ENCODE peak calls at places on chromosomes 13 and 19, in nine cellular contexts. N, S, C, H, L, Q, F, P and Z are unnamed samples.

GRCh38 chr19:53394522-53394973 is 401 bp upstream of the ZNF765 start:
- DNase-seq in C (no peak), Q (peak), P (no peak), F (peak), S (no peak), L (no peak), H (no peak), N (no peak), Z (peak)

GRCh38 chr13:64917566-64917965 is 2312.6 kb downstream of the PCDH9 start:
- DNase-seq in H (no peak), N (no peak), Q (no peak), S (no peak), L (no peak), F (no peak), C (no peak), P (no peak), Z (no peak)

GRCh38 chr13:31213681-31214289 is 14.0 kb downstream of the B3GLCT start:
- DNase-seq in P (no peak), H (no peak), Q (no peak), C (peak), N (no peak), F (no peak), L (no peak), S (no peak), Z (no peak)

GRCh38 chr19:50794074-50794777 is 4.0 kb downstream of the ACP4 start:
- DNase-seq in S (no peak), C (no peak), L (no peak), Q (peak), F (peak), H (no peak), N (no peak), P (no peak), Z (peak)

GRCh38 chr13:80873589-80873988 is 532.7 kb upstream of the SPRY2 start:
- DNase-seq in N (no peak), L (no peak), F (peak), H (no peak), P (no peak), Q (no peak), C (no peak), S (no peak), Z (no peak)

GRCh38 chr13:78659450-78660110 is 625 bp upstream of the OBI1 start:
- DNase-seq in L (no peak), N (no peak), F (no peak), S (no peak), H (no peak), P (no peak), Q (no peak), C (no peak), Z (no peak)

GRCh38 chr13:66021846-66022245 is 1208.3 kb downstream of the PCDH9 start:
- DNase-seq in F (no peak), C (no peak), N (no peak), S (no peak), H (no peak), L (no peak), Q (no peak), P (no peak), Z (no peak)

GRCh38 chr13:28576037-28576436 is 81.1 kb upstream of the FLT1 start:
- DNase-seq in Q (no peak), C (no peak), F (no peak), L (no peak), P (no peak), H (no peak), N (no peak), S (no peak), Z (no peak)

GRCh38 chr19:8377598-8377997 is 12.6 kb upstream of the RAB11B start:
- DNase-seq in N (no peak), C (no peak), P (no peak), L (no peak), Q (no peak), S (no peak), H (no peak), F (no peak), Z (no peak)

GRCh38 chr19:6227156-6227940 is 52.4 kb downstream of the MLLT1 start:
- DNase-seq in L (no peak), C (no peak), Q (no peak), F (no peak), N (no peak), H (no peak), S (no peak), P (no peak), Z (no peak)

GRCh38 chr19:46192990-46193650 is 36.4 kb upstream of the IGFL1 start:
- DNase-seq in S (no peak), Q (peak), P (no peak), C (peak), L (peak), F (peak), N (no peak), H (no peak), Z (no peak)

GRCh38 chr19:13060964-13061927 is 41.4 kb downstream of the LYL1 start:
- DNase-seq in F (peak), S (peak), Q (peak), L (peak), P (peak), N (peak), H (peak), C (peak), Z (peak)

GRCh38 chr19:41161903-41162302 is 31.1 kb upstream of the CYP2S1 start:
- DNase-seq in H (no peak), L (no peak), F (no peak), N (no peak), Q (no peak), P (no peak), S (no peak), C (no peak), Z (no peak)

GRCh38 chr19:14113762-14114414 is 3.7 kb downstream of the PRKACA start:
- DNase-seq in Q (no peak), S (no peak), C (no peak), P (peak), H (peak), L (no peak), N (peak), F (no peak), Z (no peak)

GRCh38 chr13:29693297-29693945 is 97.9 kb upstream of the SLC7A1 start:
- DNase-seq in S (no peak), L (no peak), P (no peak), F (no peak), H (no peak), C (no peak), N (no peak), Q (no peak), Z (no peak)

GRCh38 chr19:33887891-33888290 is 91.2 kb downstream of the KCTD15 start:
- DNase-seq in Q (no peak), F (no peak), C (no peak), N (no peak), S (no peak), L (no peak), H (no peak), P (no peak), Z (no peak)

GRCh38 chr13:41465215-41465907 is 8.0 kb downstream of the RGCC start:
- DNase-seq in H (peak), L (peak), C (peak), S (no peak), F (peak), P (peak), N (peak), Q (no peak), Z (no peak)

GRCh38 chr19:40191836-40192646 is 815 bp downstream of the MAP3K10 start:
- DNase-seq in H (no peak), P (no peak), F (peak), S (no peak), N (no peak), L (peak), Q (peak), C (no peak), Z (peak)

GRCh38 chr13:98071316-98071715 is 71.6 kb upstream of the FARP1 start:
- DNase-seq in S (no peak), C (no peak), N (no peak), L (no peak), P (no peak), H (no peak), Q (no peak), F (no peak), Z (no peak)